ENCODE peak calls at places on chromosomes 6 and 20, in four cellular contexts. V is activated naive CD8-positive, alpha-beta T cell treated with anti-CD3 and anti-CD28 coated beads, Interleukin-2, amount 50 U/mL, for 24 hours; K is stimulated activated CD8-positive, alpha-beta memory T cell treated with anti-CD3 and anti-CD28 coated beads, Interleukin-2, amount 100 ng/mL, for 1 hour; G is progenitor cell of endocrine pancreas. H is an unnamed sample.

GRCh38 chr6:22873531-22874136 is 304.3 kb downstream of the HDGFL1 start:
- DNase-seq in G (no peak), K (no peak), V (no peak), H (no peak)

GRCh38 chr6:89689732-89690131 is 51.2 kb upstream of the LYRM2 start:
- DNase-seq in V (no peak), G (no peak), K (no peak), H (no peak)

GRCh38 chr6:157033428-157034140 is 256.4 kb downstream of the ARID1B start:
- DNase-seq in V (no peak), K (no peak), G (no peak), H (no peak)

GRCh38 chr6:47200536-47201334 is 109.0 kb downstream of the TNFRSF21 start:
- DNase-seq in V (no peak), K (no peak), G (no peak), H (no peak)

GRCh38 chr6:89084954-89085353 is 4.4 kb downstream of the PNRC1 start:
- DNase-seq in K (no peak), G (no peak), V (no peak), H (no peak)

GRCh38 chr6:131303338-131303954 is 168.2 kb downstream of the AKAP7 start:
- DNase-seq in K (no peak), V (no peak), G (no peak), H (no peak)

GRCh38 chr6:3825331-3825831 is 23.8 kb upstream of the FAM50B start:
- DNase-seq in V (no peak), G (no peak), K (no peak), H (no peak)

GRCh38 chr6:143549630-143550268 is 38.2 kb upstream of the FUCA2 start:
- DNase-seq in K (no peak), V (no peak), G (no peak), H (no peak)

GRCh38 chr20:24969203-24970029 is 20.3 kb downstream of the CST7 start:
- DNase-seq in G (no peak), K (no peak), V (no peak), H (no peak)

GRCh38 chr20:36491901-36492617 is 49.3 kb upstream of the MYL9 start:
- DNase-seq in G (no peak), V (peak), K (peak), H (no peak)

GRCh38 chr20:53070714-53071392 is 98.7 kb downstream of the TSHZ2 start:
- DNase-seq in V (no peak), K (no peak), G (no peak), H (no peak)

GRCh38 chr20:50242863-50243609 is 52.4 kb downstream of the CEBPB start:
- DNase-seq in G (no peak), V (no peak), K (no peak), H (no peak)

GRCh38 chr20:15031546-15032351 is 694.3 kb upstream of the FLRT3 start:
- DNase-seq in V (no peak), K (no peak), G (no peak), H (no peak)

GRCh38 chr20:45400346-45401031 is 7.6 kb upstream of the DBNDD2 start:
- DNase-seq in G (no peak), V (no peak), K (no peak), H (no peak)

GRCh38 chr6:69907981-69908498 is 41.7 kb downstream of the COL19A1 start:
- DNase-seq in G (no peak), V (no peak), K (no peak), H (no peak)

GRCh38 chr6:165819394-165819793 is 156.4 kb upstream of the PDE10A start:
- DNase-seq in G (no peak), V (no peak), K (no peak), H (no peak)

GRCh38 chr20:17868700-17869231 is 99.8 kb downstream of the SNX5 start:
- DNase-seq in V (no peak), G (no peak), K (no peak), H (no peak)

GRCh38 chr6:37283786-37284185 is 25.8 kb upstream of the TMEM217 start:
- DNase-seq in G (no peak), V (no peak), K (no peak), H (no peak)

GRCh38 chr6:169212436-169212835 is 41.2 kb downstream of the THBS2 start:
- DNase-seq in G (no peak), V (no peak), K (no peak), H (no peak)

GRCh38 chr6:24257282-24257681 is 100.6 kb downstream of the DCDC2 start:
- DNase-seq in G (no peak), V (no peak), K (no peak), H (no peak)

GRCh38 chr6:108996208-108996607 is 98.4 kb downstream of the SESN1 start:
- DNase-seq in V (no peak), K (no peak), G (no peak), H (no peak)

GRCh38 chr6:126437225-126437624 is 97.3 kb downstream of the CENPW start:
- DNase-seq in G (no peak), V (no peak), K (no peak), H (no peak)

GRCh38 chr6:161268526-161269210 is 5.2 kb downstream of the AGPAT4 start:
- DNase-seq in V (no peak), G (no peak), K (no peak), H (no peak)

GRCh38 chr6:36683145-36683655 is 4.7 kb downstream of the CDKN1A start:
- DNase-seq in G (no peak), K (no peak), V (no peak), H (no peak)

GRCh38 chr20:46828471-46828870 is 66.2 kb upstream of the EYA2 start:
- DNase-seq in V (no peak), G (no peak), K (no peak), H (no peak)

GRCh38 chr20:49624317-49624716 is 56.4 kb upstream of the PTGIS start:
- DNase-seq in G (no peak), K (no peak), V (no peak), H (no peak)

GRCh38 chr6:10431423-10432164 is 16.7 kb upstream of the TFAP2A start:
- DNase-seq in V (no peak), K (no peak), G (no peak), H (no peak)

GRCh38 chr20:1171461-1172093 is 13.2 kb downstream of the TMEM74B start:
- DNase-seq in G (peak), V (peak), K (no peak), H (no peak)

GRCh38 chr6:105783333-105783945 is 302.7 kb upstream of the PRDM1 start:
- DNase-seq in K (no peak), V (no peak), G (no peak), H (no peak)

GRCh38 chr6:30112402-30113376 is at the start of gene TRIM31:
- DNase-seq in K (no peak), G (no peak), V (no peak), H (no peak)

GRCh38 chr6:72031471-72031870 is 145.1 kb downstream of the RIMS1 start:
- DNase-seq in G (no peak), V (no peak), K (no peak), H (no peak)

GRCh38 chr20:5056801-5057599 is 55.7 kb upstream of the SLC23A2 start:
- DNase-seq in G (no peak), K (peak), V (peak), H (peak)

GRCh38 chr6:154445417-154445816 is 65.1 kb downstream of the CNKSR3 start:
- DNase-seq in V (no peak), K (no peak), G (no peak), H (no peak)

GRCh38 chr6:37283268-37283667 is 25.3 kb upstream of the TMEM217 start:
- DNase-seq in G (no peak), K (no peak), V (no peak), H (no peak)

GRCh38 chr6:110392727-110393126 is 22.6 kb downstream of the DDO start:
- DNase-seq in K (no peak), G (no peak), V (no peak), H (no peak)

GRCh38 chr6:31588871-31589650 is 3.0 kb downstream of the LST1 start:
- DNase-seq in K (no peak), G (no peak), V (no peak), H (no peak)

GRCh38 chr6:130409394-130410095 is 43.7 kb downstream of the TMEM200A start:
- DNase-seq in V (no peak), K (no peak), G (no peak), H (no peak)

GRCh38 chr20:33180169-33180568 is 12.2 kb downstream of the BPIFA2 start:
- DNase-seq in G (no peak), V (no peak), K (no peak), H (no peak)

H was measured in stimulated activated naive B cell treated with anti-CD40 and anti-IgM and Interleukin-4, amounts not matched to agents 10 μg/mL and 1 μg/mL and 100 μg/mL, for 72 hours.